ENCODE peak calls at places on chromosomes 6 and 20, in seven cellular contexts. Y, Z, O, M, L, C and R are unnamed samples. For H3K9me3, the result is how much of the 10 kb centered on the place peaks cover.

GRCh38 chr6:40585218-40585617 is 1.9 kb downstream of the LRFN2 start:
- DNase-seq in O (no peak), Z (no peak), Y (no peak), C (no peak), L (no peak), M (no peak), R (no peak)

GRCh38 chr6:33585403-33586107 is 5.5 kb upstream of the BAK1 start:
- DNase-seq in Z (peak), L (peak), M (peak), C (peak), O (peak), Y (peak), R (peak)

GRCh38 chr6:92864966-92865555 is 554.3 kb downstream of the EPHA7 start:
- DNase-seq in O (no peak), M (no peak), Y (no peak), L (no peak), Z (no peak), C (no peak), R (no peak)

GRCh38 chr6:158410784-158411183 is 98.5 kb downstream of the TULP4 start:
- DNase-seq in C (no peak), M (no peak), Z (no peak), O (no peak), Y (no peak), L (no peak), R (no peak)

GRCh38 chr20:1528811-1529210 is 28.7 kb downstream of the SIRPD start:
- DNase-seq in Y (no peak), L (no peak), C (no peak), Z (no peak), O (no peak), M (no peak), R (no peak)

GRCh38 chr6:72938104-72938503 is 287.2 kb downstream of the KHDC1L start:
- DNase-seq in Y (no peak), Z (no peak), C (no peak), O (no peak), L (no peak), M (no peak), R (no peak)

GRCh38 chr6:17988422-17988944 is 1.0 kb upstream of the KIF13A start:
- DNase-seq in C (no peak), Y (no peak), M (peak), Z (peak), L (no peak), O (no peak), R (no peak)

GRCh38 chr6:125867483-125867935 is 76.7 kb downstream of the NCOA7 start:
- DNase-seq in Z (no peak), O (no peak), Y (no peak), C (peak), L (peak), M (no peak), R (no peak)

GRCh38 chr6:28969129-28969528 is 36.0 kb downstream of the ZNF311 start:
- DNase-seq in O (no peak), Y (no peak), C (peak), L (no peak), M (no peak), Z (no peak), R (no peak)

GRCh38 chr20:4740774-4741431 is 19.2 kb downstream of the PRND start:
- DNase-seq in O (peak), C (peak), L (peak), M (no peak), Y (no peak), Z (no peak), R (peak)

GRCh38 chr6:134936927-134937326 is 13.0 kb downstream of the ALDH8A1 start:
- DNase-seq in C (no peak), M (no peak), Y (no peak), L (no peak), Z (no peak), O (no peak), R (no peak)

GRCh38 chr6:43669050-43669921 is 18.3 kb downstream of the MRPS18A start:
- DNase-seq in Z (peak), Y (peak), C (peak), O (peak), M (peak), L (peak), R (no peak)

GRCh38 chr6:149716584-149716983 is 1.3 kb downstream of the LATS1 start:
- DNase-seq in O (no peak), M (no peak), L (peak), Z (no peak), C (no peak), Y (no peak), R (no peak)

GRCh38 chr20:3194617-3195280 is 9.7 kb downstream of the DDRGK1 start:
- DNase-seq in M (no peak), C (no peak), Z (no peak), Y (peak), L (no peak), O (no peak), R (no peak)

GRCh38 chr6:351011-351866 is 40.3 kb upstream of the IRF4 start:
- DNase-seq in O (no peak), M (no peak), L (no peak), Y (no peak), C (no peak), Z (no peak), R (no peak)

GRCh38 chr20:2798814-2799213 is 1.6 kb downstream of the CPXM1 start:
- DNase-seq in Z (no peak), Y (no peak), M (no peak), C (peak), O (no peak), L (peak), R (no peak)

GRCh38 chr6:53581161-53581560 is 36.3 kb upstream of the GCLC start:
- DNase-seq in Y (no peak), Z (no peak), C (no peak), O (no peak), L (no peak), M (no peak), R (no peak)

GRCh38 chr6:10626154-10626741 is 68.2 kb downstream of the C6orf52 start:
- DNase-seq in M (no peak), C (no peak), O (no peak), Z (no peak), L (peak), Y (no peak), R (no peak)

GRCh38 chr6:33279257-33279695 is 2.4 kb downstream of the B3GALT4 start:
- DNase-seq in L (no peak), Y (peak), M (no peak), C (no peak), Z (no peak), O (no peak), R (no peak)

GRCh38 chr6:90412538-90413369 is 116.1 kb upstream of the BACH2 start:
- DNase-seq in Z (no peak), O (no peak), Y (no peak), L (no peak), M (no peak), C (peak), R (no peak)

GRCh38 chr6:56866917-56867522 is 87.9 kb upstream of the BEND6 start:
- DNase-seq in O (no peak), L (no peak), C (no peak), Y (no peak), Z (no peak), M (no peak), R (no peak)

GRCh38 chr6:55713411-55713810 is 134.4 kb upstream of the HMGCLL1 start:
- DNase-seq in Z (no peak), M (no peak), Y (no peak), O (no peak), C (no peak), L (no peak), R (no peak)

GRCh38 chr6:25498510-25498909 is 153.5 kb upstream of the SCGN start:
- DNase-seq in M (no peak), Y (no peak), O (no peak), Z (no peak), L (no peak), C (no peak), R (no peak)

GRCh38 chr20:48760403-48760889 is 67.4 kb downstream of the PREX1 start:
- DNase-seq in Y (no peak), Z (no peak), C (no peak), M (no peak), L (no peak), O (no peak), R (peak)

GRCh38 chr20:32034581-32035397 is 17.3 kb upstream of the HCK start:
- DNase-seq in Z (no peak), L (peak), C (no peak), Y (no peak), O (no peak), M (peak), R (no peak)

GRCh38 chr6:144265390-144265789 is 19.7 kb upstream of the UTRN start:
- DNase-seq in L (peak), Z (no peak), Y (no peak), O (peak), M (no peak), C (peak), R (no peak)

GRCh38 chr6:39906318-39906761 is 27.9 kb downstream of the MOCS1 start:
- DNase-seq in C (no peak), Y (no peak), M (no peak), L (no peak), O (no peak), Z (no peak), R (no peak)

GRCh38 chr6:140192018-140192417 is 817.6 kb upstream of the CITED2 start:
- DNase-seq in M (no peak), Z (no peak), L (no peak), O (no peak), Y (no peak), C (no peak), R (no peak)
- H3K9me3 ChIP-seq in M (under half), Z (under half), L (under half), O (under half), Y (under half), C (half or more), R (under half)

GRCh38 chr6:99611148-99611547 is 4.5 kb downstream of the PRDM13 start:
- DNase-seq in C (no peak), L (peak), O (no peak), Y (no peak), Z (no peak), M (no peak), R (no peak)
- H3K9me3 ChIP-seq in C (under half), L (under half), O (under half), Y (under half), Z (under half), M (under half), R (under half)

GRCh38 chr20:59802018-59802417 is 131.4 kb downstream of the SYCP2 start:
- DNase-seq in O (no peak), Z (no peak), L (no peak), C (no peak), M (no peak), Y (no peak), R (no peak)
- H3K9me3 ChIP-seq in O (under half), Z (under half), L (under half), C (under half), M (under half), Y (under half), R (under half)

DNA sequence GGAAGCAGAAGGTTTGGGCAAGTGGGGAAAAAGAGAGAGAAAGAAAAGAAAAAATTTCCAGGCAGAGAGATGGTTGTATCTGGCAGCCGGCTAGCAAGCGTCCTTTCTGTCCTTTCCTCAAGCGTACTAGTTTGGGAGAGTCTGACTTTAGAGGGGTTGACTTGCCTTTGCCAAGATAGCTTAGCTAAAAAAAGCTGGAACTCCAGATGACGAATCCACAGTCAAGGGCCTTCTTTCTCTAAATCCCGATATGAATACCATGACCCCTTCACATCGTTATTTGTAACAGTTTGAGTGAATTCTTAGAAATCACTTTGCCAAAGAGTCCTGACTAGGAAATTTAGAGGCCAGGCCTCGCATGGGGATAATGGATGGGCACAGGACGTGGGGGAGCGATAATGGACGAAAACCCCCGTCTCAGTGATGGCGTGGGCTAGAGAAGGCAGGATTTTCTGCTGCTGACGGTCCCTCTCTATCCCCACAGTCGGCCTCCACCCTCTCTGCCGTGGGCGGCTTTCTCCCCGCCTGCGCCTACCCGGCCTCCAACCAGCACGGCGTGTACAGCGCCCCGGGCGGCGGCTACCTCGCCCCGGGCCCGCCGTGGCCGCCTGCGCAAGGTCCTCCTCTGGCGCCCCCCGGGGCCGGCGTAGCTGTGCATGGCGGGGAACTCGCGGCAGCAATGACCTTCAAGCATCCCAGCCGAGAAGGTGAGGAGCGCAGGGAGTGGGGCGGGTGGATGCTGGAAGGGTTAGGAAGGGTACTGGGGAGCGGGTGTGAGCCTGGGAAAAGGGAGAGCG is 3.5 kb downstream of the PAX1 start:
- DNase-seq in Y (no peak), L (no peak), Z (no peak), O (no peak), C (no peak), M (no peak), R (no peak)
- H3K9me3 ChIP-seq in Y (under half), L (under half), Z (under half), O (under half), C (under half), M (under half), R (under half)

GRCh38 chr20:58479666-58480454 is 35.3 kb downstream of the APCDD1L start:
- DNase-seq in L (no peak), M (no peak), C (peak), Y (no peak), Z (no peak), O (no peak), R (no peak)

GRCh38 chr20:58482416-58482815 is 32.8 kb downstream of the APCDD1L start:
- DNase-seq in C (peak), O (no peak), L (no peak), Z (no peak), Y (no peak), M (no peak), R (no peak)

GRCh38 chr20:58483051-58483450 is 32.1 kb downstream of the APCDD1L start:
- DNase-seq in Z (no peak), L (no peak), M (no peak), Y (no peak), C (peak), O (no peak), R (no peak)

GRCh38 chr20:58480455-58481356 is 34.5 kb downstream of the APCDD1L start:
- DNase-seq in C (peak), M (no peak), L (no peak), Y (no peak), Z (no peak), O (no peak), R (no peak)

DNA sequence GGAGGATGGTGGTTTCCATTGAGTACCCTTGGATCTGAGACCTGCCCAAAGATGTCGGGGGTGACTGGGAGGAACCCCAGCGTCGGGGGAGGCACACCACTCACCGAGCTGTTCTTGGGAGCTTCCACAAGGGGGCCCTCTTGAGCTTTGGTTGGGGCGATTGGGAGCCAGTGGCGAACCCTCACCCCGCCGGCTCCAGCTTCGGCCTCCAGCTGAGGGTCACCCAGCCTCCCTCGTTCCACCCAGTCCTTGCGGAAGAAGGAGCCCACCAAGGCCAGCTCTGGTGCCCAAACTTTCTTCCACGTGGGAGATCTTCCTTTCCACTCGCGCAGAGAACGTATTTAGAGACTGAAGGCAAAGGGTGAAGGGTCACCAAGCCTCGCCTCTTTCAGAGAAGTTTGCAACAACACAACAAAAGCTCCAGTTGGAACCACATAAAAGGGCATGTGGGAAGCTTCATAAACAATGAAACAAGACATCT is 33.6 kb downstream of the APCDD1L start:
- DNase-seq in M (no peak), Y (peak), C (peak), L (peak), O (peak), Z (no peak), R (peak)
- H3K9me3 ChIP-seq in M (under half), Y (under half), C (under half), L (under half), O (under half), Z (under half), R (under half)

GRCh38 chr6:119915971-119916370 is 566.4 kb upstream of the MAN1A1 start:
- DNase-seq in M (no peak), C (no peak), Z (no peak), Y (no peak), O (no peak), L (no peak), R (no peak)
- H3K9me3 ChIP-seq in M (under half), C (under half), Z (under half), Y (under half), O (under half), L (under half), R (under half)

GRCh38 chr6:159572344-159573120 is 120.5 kb downstream of the SOD2 start:
- DNase-seq in M (no peak), O (no peak), C (no peak), Z (no peak), L (no peak), Y (no peak), R (no peak)
- H3K9me3 ChIP-seq in M (under half), O (under half), C (under half), Z (under half), L (under half), Y (under half), R (under half)

GRCh38 chr20:29301624-29302259 is 1955.7 kb upstream of the DEFB115 start:
- DNase-seq in C (no peak), O (no peak), M (no peak), Z (no peak), Y (peak), L (no peak), R (no peak)
- H3K9me3 ChIP-seq in C (under half), O (under half), M (under half), Z (under half), Y (under half), L (under half), R (under half)